ENCODE peak calls at places on chromosomes 6 and 20, in seven cellular contexts. O is A549; R is Right ventricle myocardium superior; N is mucosa of descending colon; Y is naive thymus-derived CD4-positive, alpha-beta T cell; A is upper lobe of right lung; P is activated T-helper 17 cell treated with anti-CD3 and anti-CD28 coated beads, Interleukin-2, amount 50 U/mL, for 72 hours. K is an unnamed sample.

GRCh38 chr6:41171908-41172307 is 9.0 kb upstream of the TREM2 start:
- ATAC-seq in O (no peak), R (no peak), N (no peak), Y (no peak), A (no peak), P (no peak), K (no peak)

GRCh38 chr20:32433311-32434021 is 75.3 kb downstream of the ASXL1 start:
- ATAC-seq in O (no peak), R (peak; percentile 17), N (no peak), Y (no peak), A (no peak), P (no peak), K (no peak)

GRCh38 chr6:44180406-44180805 is 21.8 kb downstream of the CAPN11 start:
- ATAC-seq in O (no peak), R (no peak), N (no peak), Y (no peak), A (no peak), P (no peak), K (no peak)

GRCh38 chr20:24778585-24779031 is 170.5 kb upstream of the CST7 start:
- ATAC-seq in O (no peak), R (no peak), N (peak; percentile 20), Y (no peak), A (no peak), P (no peak), K (no peak)

GRCh38 chr20:6636209-6637159 is 131.0 kb upstream of the BMP2 start:
- ATAC-seq in O (peak; percentile 80), R (peak; percentile 94), N (peak; percentile 89), Y (no peak), A (peak; percentile 93), P (no peak), K (peak; percentile 75)

GRCh38 chr6:45196121-45196520 is 132.0 kb upstream of the RUNX2 start:
- ATAC-seq in O (no peak), R (no peak), N (no peak), Y (no peak), A (no peak), P (no peak), K (no peak)

GRCh38 chr6:14921170-14921569 is 324.7 kb upstream of the JARID2 start:
- ATAC-seq in O (no peak), R (peak; percentile 80), N (peak; percentile 58), Y (peak; percentile 57), A (peak; percentile 83), P (no peak), K (peak; percentile 47)

GRCh38 chr6:14506656-14507242 is 389.2 kb downstream of the CD83 start:
- ATAC-seq in O (no peak), R (no peak), N (peak; percentile 77), Y (peak; percentile 54), A (peak; percentile 25), P (no peak), K (no peak)

GRCh38 chr6:57252137-57252536 is 30.0 kb upstream of the RAB23 start:
- ATAC-seq in O (no peak), R (no peak), N (no peak), Y (no peak), A (no peak), P (no peak), K (no peak)

GRCh38 chr6:134735461-134735860 is 214.4 kb downstream of the ALDH8A1 start:
- ATAC-seq in O (no peak), R (no peak), N (no peak), Y (no peak), A (no peak), P (no peak), K (no peak)

GRCh38 chr6:149012040-149012545 is 265.3 kb downstream of the UST start:
- ATAC-seq in O (peak; percentile 96), R (peak; percentile 37), N (peak; percentile 71), Y (no peak), A (no peak), P (no peak), K (peak; percentile 90)

GRCh38 chr20:56151834-56152233 is 96.7 kb upstream of the MC3R start:
- ATAC-seq in O (no peak), R (no peak), N (peak; percentile 82), Y (no peak), A (no peak), P (no peak), K (no peak)

GRCh38 chr6:68741501-68742343 is 106.6 kb downstream of the ADGRB3 start:
- ATAC-seq in O (no peak), R (no peak), N (no peak), Y (no peak), A (no peak), P (no peak), K (no peak)

GRCh38 chr20:36314734-36315544 is 8.8 kb downstream of the DLGAP4 start:
- ATAC-seq in O (peak; percentile 47), R (no peak), N (no peak), Y (no peak), A (no peak), P (no peak), K (no peak)

GRCh38 chr6:130460934-130461333 is 95.1 kb downstream of the TMEM200A start:
- ATAC-seq in O (no peak), R (no peak), N (no peak), Y (no peak), A (no peak), P (no peak), K (no peak)

GRCh38 chr20:5933802-5934436 is 16.4 kb downstream of the TRMT6 start:
- ATAC-seq in O (peak; percentile 83), R (peak; percentile 79), N (no peak), Y (peak; percentile 44), A (peak; percentile 21), P (peak; percentile 66), K (peak; percentile 32)

GRCh38 chr6:77740380-77740779 is 87.5 kb downstream of the MEI4 start:
- ATAC-seq in O (no peak), R (no peak), N (no peak), Y (no peak), A (no peak), P (no peak), K (no peak)

GRCh38 chr6:35725721-35726438 is 11.0 kb upstream of the ARMC12 start:
- ATAC-seq in O (peak; percentile 18), R (peak; percentile 42), N (peak; percentile 64), Y (no peak), A (peak; percentile 57), P (peak; percentile 25), K (peak; percentile 80)

GRCh38 chr20:19995220-19995863 is 21.8 kb upstream of the NAA20 start:
- ATAC-seq in O (no peak), R (peak; percentile 41), N (peak; percentile 56), Y (peak; percentile 75), A (peak; percentile 73), P (peak; percentile 29), K (no peak)

GRCh38 chr6:21277601-21278043 is 315.9 kb upstream of the SOX4 start:
- ATAC-seq in O (no peak), R (no peak), N (no peak), Y (no peak), A (no peak), P (no peak), K (peak; percentile 95)

K was measured in esophagus mucosa.